ENCODE peak calls at places on chromosomes 13 and 19, in eight cellular contexts. L is Peyer's patch; R is thoracic aorta; N is stimulated activated CD4-positive, alpha-beta T cell treated with anti-CD3 and anti-CD28 coated beads, Interleukin-12 subunit alpha, Interleukin-12 subunit beta, amount 100 ng/mL, for 24 hours; D is DMS53; B is pulmonary artery endothelial cell; Y is GM12864; M is neural crest cell. T is an unnamed sample.

GRCh38 chr13:90689111-90689510 is 658.4 kb upstream of the MIR17HG start:
- DNase-seq in D (no peak), B (no peak), M (no peak), L (no peak), R (no peak), N (no peak), Y (no peak), T (no peak)

GRCh38 chr13:22080832-22081231 is 410.0 kb downstream of the FGF9 start:
- DNase-seq in Y (no peak), L (no peak), M (no peak), B (no peak), R (no peak), D (peak), N (no peak), T (no peak)

GRCh38 chr19:32224371-32225244 is 120.8 kb upstream of the ZNF507 start:
- DNase-seq in Y (no peak), D (peak), N (peak), L (peak), B (no peak), R (no peak), M (peak), T (peak)

GRCh38 chr13:95656386-95657015 is 12.0 kb upstream of the DZIP1 start:
- DNase-seq in R (no peak), B (no peak), D (no peak), L (no peak), M (no peak), N (no peak), Y (no peak), T (no peak)

GRCh38 chr13:97648171-97648880 is 214.4 kb downstream of the RAP2A start:
- DNase-seq in L (no peak), D (no peak), Y (no peak), R (no peak), N (no peak), B (peak), M (no peak), T (no peak)

GRCh38 chr19:45424191-45425058 is 708 bp upstream of the ERCC1 start:
- DNase-seq in D (peak), L (peak), B (peak), N (no peak), M (peak), R (peak), Y (no peak), T (peak)

GRCh38 chr19:36771275-36772231 is 1.1 kb downstream of the ZNF850 start:
- DNase-seq in M (peak), B (peak), L (peak), N (no peak), R (peak), D (peak), Y (peak), T (peak)

GRCh38 chr19:33441277-33441699 is 67.8 kb downstream of the CEBPG start:
- DNase-seq in Y (no peak), N (no peak), R (no peak), L (peak), M (no peak), B (no peak), D (no peak), T (no peak)

GRCh38 chr19:18677156-18677555 is 6.3 kb upstream of the CRTC1 start:
- DNase-seq in L (no peak), M (no peak), D (no peak), Y (no peak), R (no peak), B (no peak), N (no peak), T (no peak)

GRCh38 chr19:18416778-18417249 is 2.4 kb upstream of the SSBP4 start:
- DNase-seq in N (no peak), B (no peak), L (peak), Y (no peak), D (peak), R (peak), M (peak), T (peak)

GRCh38 chr13:45396548-45397095 is 21.6 kb downstream of the SLC25A30 start:
- DNase-seq in Y (no peak), N (no peak), M (no peak), D (no peak), B (no peak), R (no peak), L (no peak), T (no peak)

GRCh38 chr13:108214511-108215383 is 589 bp downstream of the LIG4 start:
- DNase-seq in B (no peak), R (no peak), Y (no peak), D (peak), L (peak), M (no peak), N (no peak), T (no peak)

GRCh38 chr19:51351266-51351990 is 9.5 kb upstream of the VSIG10L start:
- DNase-seq in R (no peak), N (no peak), D (no peak), B (no peak), L (no peak), Y (no peak), M (no peak), T (no peak)

GRCh38 chr13:67736646-67737420 is 506.7 kb upstream of the PCDH9 start:
- DNase-seq in L (no peak), N (no peak), B (no peak), D (peak), R (no peak), M (peak), Y (no peak), T (no peak)

GRCh38 chr19:49441210-49441959 is at the start of gene SLC17A7:
- DNase-seq in M (no peak), R (no peak), Y (no peak), L (peak), D (peak), B (no peak), N (no peak), T (no peak)

GRCh38 chr13:109517516-109517915 is 268.9 kb downstream of the IRS2 start:
- DNase-seq in B (no peak), M (no peak), Y (no peak), D (peak), R (no peak), N (no peak), L (no peak), T (no peak)